ENCODE peak calls at places on chromosomes 7 and 10, in ten cellular contexts. H is BJ, G is HEK293T, Z is Calu3, X is renal cortical epithelial cell, P is GM12878, M is iris pigment epithelial cell, W is HCEC 1CT, N is NAMALWA, C is substantia nigra. O is an unnamed sample.
A peak's percentile ranks its signal among the peaks of the same experiment; 100 is the strongest.

GRCh38 chr7:44269417-44269816 is 56.0 kb downstream of the CAMK2B start:
- DNase-seq in H (no peak), G (no peak), Z (no peak), X (no peak), P (no peak), M (no peak), W (no peak), N (no peak), C (no peak), O (no peak)

GRCh38 chr10:88831709-88832108 is 19.9 kb downstream of the ANKRD22 start:
- DNase-seq in H (no peak), G (no peak), Z (no peak), X (no peak), P (no peak), M (no peak), W (no peak), N (no peak), C (no peak), O (peak; percentile 52)

GRCh38 chr7:22723171-22723601 is 3.8 kb upstream of the IL6 start:
- DNase-seq in H (no peak), G (no peak), Z (no peak), X (peak; percentile 41), P (no peak), M (no peak), W (peak; percentile 19), N (peak; percentile 33), C (peak; percentile 17), O (no peak)

GRCh38 chr10:58457761-58458616 is 54.7 kb upstream of the BICC1 start:
- DNase-seq in H (peak; percentile 98), G (no peak), Z (no peak), X (peak; percentile 94), P (no peak), M (peak; percentile 79), W (peak; percentile 73), N (no peak), C (no peak), O (no peak)

GRCh38 chr10:103829266-103829665 is 26.1 kb downstream of the SH3PXD2A start:
- DNase-seq in H (no peak), G (no peak), Z (no peak), X (no peak), P (no peak), M (no peak), W (no peak), N (no peak), C (no peak), O (no peak)

GRCh38 chr10:110840225-110840922 is 31.4 kb upstream of the PDCD4 start:
- DNase-seq in H (no peak), G (no peak), Z (peak; percentile 20), X (peak; percentile 54), P (no peak), M (no peak), W (no peak), N (no peak), C (no peak), O (no peak)

GRCh38 chr10:37067576-37067975 is 57.8 kb upstream of the ANKRD30A start:
- DNase-seq in H (no peak), G (no peak), Z (peak; percentile 16), X (no peak), P (no peak), M (no peak), W (no peak), N (no peak), C (no peak), O (no peak)

GRCh38 chr7:129911790-129912189 is 41.0 kb downstream of the UBE2H start:
- DNase-seq in H (no peak), G (no peak), Z (no peak), X (no peak), P (no peak), M (peak; percentile 33), W (no peak), N (no peak), C (no peak), O (no peak)

GRCh38 chr10:32985781-32986350 is 27.8 kb upstream of the ITGB1 start:
- DNase-seq in H (no peak), G (no peak), Z (no peak), X (peak; percentile 98), P (no peak), M (peak; percentile 97), W (peak; percentile 93), N (peak; percentile 86), C (no peak), O (no peak)

O was measured in activated CD4-positive, alpha-beta T cell treated with anti-CD3 and anti-CD28 coated beads for 48 hours.